ENCODE peak calls at places on chromosomes 7 and 10, in nine cellular contexts. B is HFFc6; D is neural crest cell; Y is cardiac muscle cell; W is GM06990; R is astrocyte of the spinal cord; C is ovary; L is CD4-positive, alpha-beta T cell; Q is mammary epithelial cell. U is an unnamed sample.
A peak's percentile ranks its signal among the peaks of the same experiment; 100 is the strongest.

GRCh38 chr7:66250711-66251110 is 45.6 kb downstream of the TPST1 start:
- DNase-seq in B (peak; percentile 84), D (no peak), Y (no peak), W (no peak), R (peak; percentile 79), C (no peak), L (no peak), Q (peak; percentile 99), U (peak; percentile 97)

GRCh38 chr7:3134715-3135114 is 91.0 kb upstream of the CARD11 start:
- DNase-seq in B (no peak), D (no peak), Y (no peak), W (no peak), R (no peak), C (no peak), L (no peak), Q (peak; percentile 29), U (no peak)

GRCh38 chr10:16952610-16953009 is 135.4 kb upstream of the RSU1 start:
- DNase-seq in B (no peak), D (no peak), Y (no peak), W (no peak), R (peak; percentile 16), C (no peak), L (no peak), Q (no peak), U (no peak)

GRCh38 chr7:69062020-69062760 is 536.1 kb upstream of the AUTS2 start:
- DNase-seq in B (no peak), D (no peak), Y (no peak), W (peak; percentile 18), R (peak; percentile 26), C (no peak), L (no peak), Q (no peak), U (peak; percentile 29)

GRCh38 chr7:76357379-76358052 is 1.3 kb downstream of the YWHAG start:
- DNase-seq in B (no peak), D (no peak), Y (no peak), W (no peak), R (no peak), C (no peak), L (no peak), Q (no peak), U (no peak)

GRCh38 chr7:47497367-47498096 is 84.4 kb downstream of the TNS3 start:
- DNase-seq in B (peak; percentile 28), D (no peak), Y (no peak), W (peak; percentile 60), R (no peak), C (no peak), L (no peak), Q (no peak), U (no peak)

GRCh38 chr10:35533565-35533964 is 71.6 kb upstream of the GJD4 start:
- DNase-seq in B (no peak), D (no peak), Y (no peak), W (no peak), R (peak; percentile 66), C (no peak), L (no peak), Q (no peak), U (no peak)

GRCh38 chr7:28573751-28574295 is 161.5 kb downstream of the CREB5 start:
- DNase-seq in B (no peak), D (no peak), Y (no peak), W (no peak), R (no peak), C (no peak), L (no peak), Q (peak; percentile 49), U (peak; percentile 15)

GRCh38 chr10:62424026-62424425 is 49.9 kb downstream of the ZNF365 start:
- DNase-seq in B (no peak), D (no peak), Y (no peak), W (no peak), R (no peak), C (no peak), L (no peak), Q (no peak), U (no peak)

GRCh38 chr10:326894-327635 is 191.8 kb downstream of the ZMYND11 start:
- DNase-seq in B (no peak), D (no peak), Y (no peak), W (no peak), R (no peak), C (no peak), L (no peak), Q (no peak), U (no peak)

GRCh38 chr7:24854866-24855265 is 97.6 kb upstream of the GSDME start:
- DNase-seq in B (peak; percentile 83), D (no peak), Y (no peak), W (no peak), R (no peak), C (no peak), L (no peak), Q (no peak), U (no peak)

GRCh38 chr10:43940898-43941777 is 292.5 kb upstream of the ZNF32 start:
- DNase-seq in B (no peak), D (no peak), Y (no peak), W (no peak), R (no peak), C (no peak), L (no peak), Q (no peak), U (no peak)

GRCh38 chr7:93823621-93824020 is 66.9 kb downstream of the TFPI2 start:
- DNase-seq in B (no peak), D (no peak), Y (no peak), W (no peak), R (no peak), C (no peak), L (no peak), Q (no peak), U (no peak)

GRCh38 chr7:27130540-27131389 is at the start of gene HOXA4:
- DNase-seq in B (peak; percentile 77), D (peak; percentile 64), Y (peak; percentile 49), W (peak; percentile 53), R (peak; percentile 92), C (peak; percentile 87), L (peak; percentile 70), Q (peak; percentile 89), U (peak; percentile 86)

GRCh38 chr10:128163701-128164100 is 37.5 kb upstream of the MKI67 start:
- DNase-seq in B (no peak), D (no peak), Y (no peak), W (no peak), R (no peak), C (no peak), L (no peak), Q (no peak), U (peak; percentile 36)

GRCh38 chr10:89700914-89701237 is 514 bp upstream of the KIF20B start:
- DNase-seq in B (no peak), D (no peak), Y (no peak), W (no peak), R (no peak), C (no peak), L (no peak), Q (no peak), U (no peak)

GRCh38 chr10:7409045-7409731 is 1.6 kb downstream of the SFMBT2 start:
- DNase-seq in B (no peak), D (peak; percentile 12), Y (peak; percentile 25), W (peak; percentile 69), R (no peak), C (peak; percentile 64), L (peak; percentile 54), Q (no peak), U (no peak)

GRCh38 chr7:4144801-4145470 is 537.2 kb upstream of the FOXK1 start:
- DNase-seq in B (no peak), D (peak; percentile 44), Y (peak; percentile 43), W (no peak), R (peak; percentile 54), C (peak; percentile 79), L (no peak), Q (no peak), U (no peak)

GRCh38 chr7:28179081-28180030 is 1.2 kb downstream of the JAZF1 start:
- DNase-seq in B (no peak), D (peak; percentile 24), Y (peak; percentile 86), W (peak; percentile 53), R (peak; percentile 45), C (peak; percentile 80), L (peak; percentile 70), Q (peak; percentile 63), U (peak; percentile 77)

GRCh38 chr10:44517635-44518034 is 132.7 kb upstream of the CXCL12 start:
- DNase-seq in B (no peak), D (no peak), Y (no peak), W (no peak), R (no peak), C (no peak), L (no peak), Q (no peak), U (no peak)

DNA sequence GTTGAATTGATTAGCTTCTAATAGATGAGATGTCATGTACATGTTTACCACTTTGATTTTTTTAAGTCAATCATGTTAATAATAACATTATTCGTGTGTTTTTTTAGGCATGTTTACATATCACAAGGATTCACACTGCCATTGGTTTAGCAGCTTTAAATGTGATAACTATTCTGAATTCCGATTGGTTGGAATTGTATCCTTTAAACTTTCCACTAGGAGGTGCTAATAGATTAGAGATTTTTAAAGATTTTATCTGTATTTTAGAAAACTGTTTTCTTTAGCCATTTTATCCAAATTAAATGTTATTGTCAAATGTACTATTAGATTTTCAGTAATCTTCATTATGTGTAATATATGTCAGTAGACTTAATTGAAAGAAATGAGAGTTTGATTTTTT is 83.2 kb downstream of the HECTD2 start:
- DNase-seq in B (peak; percentile 70), D (no peak), Y (peak; percentile 19), W (no peak), R (peak; percentile 55), C (no peak), L (no peak), Q (peak; percentile 21), U (peak; percentile 57)
- TF ChIP-seq CTCF in B (peak; percentile 82), D (peak; percentile 69), Y (peak; percentile 30), W (peak; percentile 27), R (no peak), C (no peak), L (no peak), Q (peak; percentile 45), U (peak; percentile 23)

GRCh38 chr7:95478139-95479037 is 7.4 kb upstream of the ASB4 start:
- DNase-seq in B (peak; percentile 7), D (peak; percentile 8), Y (peak; percentile 27), W (no peak), R (peak; percentile 61), C (no peak), L (no peak), Q (no peak), U (peak; percentile 50)
- TF ChIP-seq CTCF in B (peak; percentile 58), D (peak; percentile 50), Y (peak; percentile 73), W (no peak), R (peak; percentile 55), C (peak; percentile 35), L (no peak), Q (peak; percentile 30), U (peak; percentile 44)

GRCh38 chr10:23294638-23295247 is 49.9 kb downstream of the C10orf67 start:
- DNase-seq in B (peak; percentile 8), D (no peak), Y (peak; percentile 15), W (no peak), R (peak; percentile 5), C (no peak), L (no peak), Q (no peak), U (peak; percentile 22)
- TF ChIP-seq CTCF in B (peak; percentile 82), D (peak; percentile 70), Y (peak; percentile 60), W (peak; percentile 40), R (peak; percentile 58), C (no peak), L (no peak), Q (peak; percentile 45), U (peak; percentile 41)

DNA sequence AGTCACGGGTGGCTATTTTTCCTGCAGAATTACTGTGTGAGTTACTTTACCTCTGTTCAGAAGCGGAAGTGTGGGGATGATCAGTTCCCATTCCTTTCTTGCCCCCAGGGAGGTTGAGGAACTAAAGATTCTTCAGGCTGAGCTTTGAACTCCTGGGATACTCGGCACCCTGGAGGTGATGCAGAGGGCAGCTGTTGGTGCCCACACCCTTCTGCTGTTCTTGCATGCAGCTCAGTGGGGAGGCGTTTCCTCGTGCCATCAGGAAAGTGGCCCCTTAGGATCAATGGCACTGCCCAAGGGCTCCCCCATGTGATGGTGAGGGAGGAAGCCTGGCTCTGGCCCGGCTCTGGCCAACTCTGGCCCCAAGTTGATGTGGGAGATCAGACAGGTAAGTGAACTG is 44.7 kb upstream of the MXI1 start:
- DNase-seq in B (no peak), D (no peak), Y (no peak), W (no peak), R (no peak), C (no peak), L (no peak), Q (no peak), U (no peak)
- TF ChIP-seq CTCF in B (no peak), D (no peak), Y (no peak), W (no peak), R (no peak), C (no peak), L (no peak), Q (no peak), U (no peak)